ENCODE peak calls at places on chromosome 4, in seven cellular contexts. M is lower lobe of right lung; C is bronchial epithelial cell; A is AG04449; F is SJSA1; X is CD8-positive, alpha-beta memory T cell; W is CD8-positive, alpha-beta T cell. I is an unnamed sample.

GRCh38 chr4:41072021-41072777 is 142.1 kb downstream of the APBB2 start:
- DNase-seq in M (no peak), C (no peak), A (no peak), F (no peak), X (no peak), W (no peak), I (no peak)

GRCh38 chr4:6586715-6587325 is 11.8 kb downstream of the MAN2B2 start:
- DNase-seq in M (no peak), C (no peak), A (no peak), F (no peak), X (no peak), W (no peak), I (no peak)

GRCh38 chr4:87451537-87451936 is 29.2 kb downstream of the NUDT9 start:
- DNase-seq in M (no peak), C (no peak), A (no peak), F (no peak), X (no peak), W (no peak), I (no peak)

GRCh38 chr4:102612824-102613366 is 111.7 kb downstream of the NFKB1 start:
- DNase-seq in M (no peak), C (peak), A (no peak), F (no peak), X (peak), W (peak), I (no peak)

GRCh38 chr4:41133619-41134018 is 80.7 kb downstream of the APBB2 start:
- DNase-seq in M (no peak), C (no peak), A (no peak), F (no peak), X (no peak), W (no peak), I (no peak)

GRCh38 chr4:138751290-138751689 is 264.3 kb upstream of the NOCT start:
- DNase-seq in M (no peak), C (peak), A (no peak), F (no peak), X (no peak), W (no peak), I (no peak)

GRCh38 chr4:78862314-78862737 is 76.9 kb downstream of the PAQR3 start:
- DNase-seq in M (no peak), C (no peak), A (no peak), F (no peak), X (no peak), W (no peak), I (no peak)

GRCh38 chr4:78534286-78534955 is 17.1 kb upstream of the ANXA3 start:
- DNase-seq in M (no peak), C (peak), A (no peak), F (peak), X (no peak), W (no peak), I (no peak)

GRCh38 chr4:73772353-73772752 is 32.0 kb downstream of the CXCL8 start:
- DNase-seq in M (no peak), C (no peak), A (no peak), F (no peak), X (no peak), W (no peak), I (no peak)

GRCh38 chr4:112357453-112357852 is 60.3 kb downstream of the ALPK1 start:
- DNase-seq in M (no peak), C (no peak), A (no peak), F (no peak), X (no peak), W (no peak), I (no peak)

GRCh38 chr4:153233761-153234371 is 29.6 kb downstream of the TRIM2 start:
- DNase-seq in M (no peak), C (peak), A (peak), F (no peak), X (no peak), W (no peak), I (no peak)

GRCh38 chr4:2284934-2285664 is 23.2 kb upstream of the MXD4 start:
- DNase-seq in M (peak), C (peak), A (no peak), F (no peak), X (no peak), W (no peak), I (peak)

GRCh38 chr4:108072300-108072699 is 82.6 kb downstream of the HADH start:
- DNase-seq in M (no peak), C (no peak), A (no peak), F (no peak), X (peak), W (peak), I (no peak)

GRCh38 chr4:150231108-150231770 is 153.0 kb downstream of the DCLK2 start:
- DNase-seq in M (no peak), C (no peak), A (no peak), F (no peak), X (no peak), W (no peak), I (no peak)

GRCh38 chr4:107709916-107710315 is 10.1 kb downstream of the PAPSS1 start:
- DNase-seq in M (no peak), C (peak), A (no peak), F (no peak), X (no peak), W (no peak), I (no peak)

GRCh38 chr4:8724436-8725070 is 132.0 kb downstream of the CPZ start:
- DNase-seq in M (peak), C (no peak), A (no peak), F (peak), X (no peak), W (no peak), I (peak)

GRCh38 chr4:81424336-81424735 is 47.4 kb downstream of the RASGEF1B start:
- DNase-seq in M (no peak), C (peak), A (no peak), F (no peak), X (no peak), W (no peak), I (no peak)

GRCh38 chr4:8394806-8395205 is 45.7 kb downstream of the ACOX3 start:
- DNase-seq in M (no peak), C (no peak), A (no peak), F (no peak), X (no peak), W (no peak), I (no peak)

GRCh38 chr4:157012781-157013180 is 41.2 kb upstream of the PDGFC start:
- DNase-seq in M (no peak), C (peak), A (peak), F (no peak), X (no peak), W (no peak), I (no peak)

GRCh38 chr4:8336412-8337075 is 67.0 kb downstream of the HTRA3 start:
- DNase-seq in M (no peak), C (peak), A (no peak), F (no peak), X (no peak), W (no peak), I (no peak)

GRCh38 chr4:25592670-25593069 is 63.0 kb upstream of the SLC34A2 start:
- DNase-seq in M (no peak), C (no peak), A (no peak), F (no peak), X (no peak), W (no peak), I (no peak)

GRCh38 chr4:158811704-158812103 is 42.9 kb downstream of the FNIP2 start:
- DNase-seq in M (no peak), C (peak), A (no peak), F (no peak), X (no peak), W (no peak), I (peak)

GRCh38 chr4:8912506-8912905 is 40.9 kb upstream of the HMX1 start:
- DNase-seq in M (no peak), C (no peak), A (no peak), F (peak), X (no peak), W (no peak), I (no peak)

GRCh38 chr4:103719320-103720204 is at the start of gene TACR3:
- DNase-seq in M (no peak), C (no peak), A (no peak), F (no peak), X (no peak), W (no peak), I (no peak)

GRCh38 chr4:52376107-52376704 is 282.9 kb downstream of the USP46 start:
- DNase-seq in M (no peak), C (peak), A (peak), F (no peak), X (no peak), W (no peak), I (no peak)

GRCh38 chr4:153655928-153656327 is 28.2 kb upstream of the TLR2 start:
- DNase-seq in M (peak), C (peak), A (no peak), F (no peak), X (no peak), W (no peak), I (peak)

GRCh38 chr4:27861802-27862201 is 1001.2 kb downstream of the STIM2 start:
- DNase-seq in M (no peak), C (peak), A (no peak), F (no peak), X (no peak), W (no peak), I (no peak)

GRCh38 chr4:121599049-121599448 is 97.7 kb downstream of the ANXA5 start:
- DNase-seq in M (no peak), C (no peak), A (no peak), F (no peak), X (no peak), W (no peak), I (no peak)

GRCh38 chr4:2253160-2254084 is 8.5 kb downstream of the MXD4 start:
- DNase-seq in M (peak), C (no peak), A (no peak), F (peak), X (no peak), W (no peak), I (peak)

GRCh38 chr4:145739840-145740239 is 59.9 kb downstream of the C4orf51 start:
- DNase-seq in M (no peak), C (no peak), A (no peak), F (no peak), X (no peak), W (no peak), I (no peak)

GRCh38 chr4:69881173-69881773 is 21.3 kb upstream of the SULT1E1 start:
- DNase-seq in M (no peak), C (peak), A (no peak), F (no peak), X (no peak), W (peak), I (no peak)

GRCh38 chr4:95552942-95553550 is 4.3 kb upstream of the UNC5C start:
- DNase-seq in M (no peak), C (no peak), A (no peak), F (no peak), X (no peak), W (no peak), I (no peak)

DNA sequence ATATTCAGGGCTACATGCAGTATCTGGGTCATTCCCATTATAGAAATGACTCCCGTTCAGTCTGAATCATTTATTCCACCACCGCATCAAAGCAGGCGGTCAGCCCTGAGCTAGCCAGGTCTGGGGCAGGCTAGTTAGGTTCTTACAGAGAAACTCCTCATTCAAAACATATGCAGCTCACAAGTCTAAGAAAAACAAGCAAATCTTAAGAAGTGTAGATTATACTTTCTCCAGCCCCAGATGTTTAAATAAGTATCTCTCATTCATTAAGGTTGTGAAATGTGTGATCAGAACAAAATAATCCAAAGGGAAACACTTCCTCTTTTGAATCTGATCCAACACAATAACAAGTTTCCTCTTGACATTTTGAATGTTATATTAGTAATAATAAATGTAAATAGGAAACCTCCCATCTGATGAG is 441.9 kb downstream of the INPP4B start:
- DNase-seq in M (no peak), C (peak), A (no peak), F (no peak), X (no peak), W (no peak), I (peak)
- H3K4me3 ChIP-seq in M (peak), C (peak), A (peak), F (peak), X (peak), W (peak), I (no peak)

GRCh38 chr4:119211856-119212250 is 660 bp upstream of the USP53 start:
- DNase-seq in M (no peak), C (no peak), A (no peak), F (no peak), X (no peak), W (no peak), I (no peak)

GRCh38 chr4:119209586-119209985 is 2.9 kb upstream of the USP53 start:
- DNase-seq in M (no peak), C (peak), A (no peak), F (no peak), X (no peak), W (no peak), I (no peak)

GRCh38 chr4:119207051-119207450 is 5.5 kb upstream of the USP53 start:
- DNase-seq in M (no peak), C (no peak), A (no peak), F (no peak), X (no peak), W (no peak), I (no peak)

GRCh38 chr4:119210760-119211159 is 1.8 kb upstream of the USP53 start:
- DNase-seq in M (no peak), C (peak), A (no peak), F (no peak), X (no peak), W (no peak), I (no peak)

DNA sequence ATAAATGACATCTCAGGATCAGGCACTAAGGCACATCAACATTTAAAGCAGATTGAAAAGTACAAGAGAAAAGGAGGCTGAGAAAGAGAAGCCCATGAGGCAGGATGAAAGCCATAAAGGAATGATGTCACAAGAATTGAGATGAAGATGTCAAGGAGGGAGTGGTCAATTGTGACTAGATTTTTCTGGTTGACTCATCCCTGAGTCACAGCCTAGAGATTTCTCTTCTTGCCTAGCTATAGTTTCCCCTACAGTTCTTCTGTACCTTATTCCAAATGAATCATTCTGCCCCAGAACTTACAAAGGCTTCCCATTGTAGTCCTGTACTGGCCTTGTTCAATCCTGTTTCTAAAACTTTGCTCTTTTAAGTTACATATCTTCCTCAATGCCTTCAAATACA is 3.4 kb upstream of the USP53 start:
- DNase-seq in M (no peak), C (peak), A (no peak), F (peak), X (no peak), W (no peak), I (no peak)
- H3K4me3 ChIP-seq in M (no peak), C (no peak), A (no peak), F (no peak), X (no peak), W (no peak), I (no peak)

GRCh38 chr4:184816962-184817361 is 8.8 kb downstream of the ACSL1 start:
- DNase-seq in M (no peak), C (no peak), A (no peak), F (no peak), X (no peak), W (no peak), I (no peak)

GRCh38 chr4:184815046-184815877 is 10.5 kb downstream of the ACSL1 start:
- DNase-seq in M (peak), C (peak), A (no peak), F (no peak), X (no peak), W (no peak), I (peak)

GRCh38 chr4:184819786-184820185 is 6.0 kb downstream of the ACSL1 start:
- DNase-seq in M (no peak), C (no peak), A (no peak), F (no peak), X (no peak), W (no peak), I (no peak)

GRCh38 chr4:184817494-184818215 is 8.1 kb downstream of the ACSL1 start:
- DNase-seq in M (no peak), C (no peak), A (no peak), F (no peak), X (no peak), W (no peak), I (no peak)

DNA sequence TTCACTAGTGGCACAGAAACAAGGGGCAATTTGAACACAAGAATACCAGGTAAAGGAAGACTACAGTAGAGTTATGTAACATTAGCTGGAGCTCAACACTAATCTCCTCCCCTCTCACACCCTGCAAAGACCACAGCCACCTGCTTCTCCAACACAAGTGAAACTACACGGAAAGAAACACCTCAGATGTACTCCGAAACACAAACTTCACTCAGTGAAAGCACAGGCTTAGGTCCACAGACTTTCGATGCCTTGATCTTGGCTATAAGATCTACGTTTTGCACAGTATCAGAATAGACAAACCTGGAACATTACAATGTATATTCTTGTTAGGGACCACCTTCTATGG is 7.6 kb downstream of the ACSL1 start:
- DNase-seq in M (no peak), C (no peak), A (no peak), F (no peak), X (no peak), W (no peak), I (no peak)
- H3K4me3 ChIP-seq in M (no peak), C (no peak), A (no peak), F (no peak), X (no peak), W (no peak), I (no peak)

DNA sequence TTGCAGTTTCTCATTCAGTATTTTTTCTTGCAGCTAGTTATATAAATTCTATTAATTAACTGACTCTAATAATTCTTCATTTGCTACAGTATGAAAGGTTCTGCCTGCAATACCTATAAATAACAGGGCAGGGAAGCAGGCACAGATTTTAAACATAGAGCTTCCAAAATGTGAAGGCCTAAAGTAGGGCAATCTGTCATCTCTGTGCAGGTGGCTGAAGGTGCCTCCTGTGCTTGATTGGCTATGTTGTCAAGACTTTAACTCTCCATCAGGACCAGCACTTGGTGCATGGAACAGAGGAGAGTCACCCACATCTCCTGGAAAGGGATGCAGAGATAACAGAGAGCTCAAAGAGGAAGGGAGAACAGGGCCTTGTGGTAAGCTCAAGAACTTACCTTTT is 75.2 kb upstream of the TSPAN5 start:
- DNase-seq in M (no peak), C (no peak), A (no peak), F (no peak), X (no peak), W (no peak), I (no peak)
- H3K4me3 ChIP-seq in M (no peak), C (no peak), A (no peak), F (no peak), X (no peak), W (no peak), I (no peak)

DNA sequence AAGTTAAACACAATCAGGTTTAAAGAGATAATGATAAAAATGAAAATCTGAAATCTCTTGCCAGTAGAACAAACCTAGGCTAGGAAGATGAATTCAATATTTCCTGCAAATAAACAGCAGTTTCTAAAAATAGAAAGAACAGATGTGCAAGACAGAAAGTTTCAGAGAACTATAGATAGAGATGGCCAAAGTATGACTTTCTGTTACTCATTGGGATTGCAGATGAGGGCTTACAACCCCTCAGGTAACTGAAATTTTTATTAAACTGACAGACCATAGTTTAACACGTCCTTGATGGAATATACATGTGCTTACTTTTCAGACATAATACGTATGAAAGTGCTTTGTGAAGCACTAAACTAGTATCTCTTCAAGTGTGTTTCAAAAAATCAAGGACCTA is 82.4 kb upstream of the PPARGC1A start:
- DNase-seq in M (no peak), C (no peak), A (no peak), F (no peak), X (no peak), W (no peak), I (no peak)
- H3K4me3 ChIP-seq in M (no peak), C (no peak), A (no peak), F (no peak), X (no peak), W (no peak), I (no peak)

GRCh38 chr4:186932196-186932595 is 208.5 kb upstream of the FAT1 start:
- DNase-seq in M (no peak), C (no peak), A (no peak), F (no peak), X (no peak), W (no peak), I (no peak)
- H3K4me3 ChIP-seq in M (no peak), C (no peak), A (no peak), F (no peak), X (no peak), W (no peak), I (no peak)

DNA sequence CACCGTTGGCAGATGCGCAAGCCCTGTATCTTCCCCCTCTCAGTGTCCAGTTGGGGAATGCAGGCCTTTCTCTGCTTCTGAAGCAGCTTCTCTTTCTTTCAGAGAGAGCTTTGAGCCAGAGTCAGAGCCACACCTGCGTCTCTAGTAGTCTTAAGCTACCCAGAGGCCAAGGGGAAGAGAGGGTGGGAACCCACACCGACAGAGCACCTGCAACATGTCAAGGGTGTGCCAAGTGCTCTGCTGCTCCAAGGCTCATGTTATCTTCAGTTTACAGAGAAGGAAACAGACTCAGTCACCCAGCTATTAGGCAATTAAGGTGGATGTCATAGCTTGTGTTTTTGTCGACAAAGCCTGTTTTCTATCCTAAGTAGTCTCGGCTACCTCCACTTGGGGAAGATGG is 22.7 kb upstream of the RNF212 start:
- DNase-seq in M (peak), C (no peak), A (no peak), F (no peak), X (no peak), W (no peak), I (no peak)
- H3K4me3 ChIP-seq in M (no peak), C (no peak), A (no peak), F (no peak), X (no peak), W (no peak), I (no peak)

DNA sequence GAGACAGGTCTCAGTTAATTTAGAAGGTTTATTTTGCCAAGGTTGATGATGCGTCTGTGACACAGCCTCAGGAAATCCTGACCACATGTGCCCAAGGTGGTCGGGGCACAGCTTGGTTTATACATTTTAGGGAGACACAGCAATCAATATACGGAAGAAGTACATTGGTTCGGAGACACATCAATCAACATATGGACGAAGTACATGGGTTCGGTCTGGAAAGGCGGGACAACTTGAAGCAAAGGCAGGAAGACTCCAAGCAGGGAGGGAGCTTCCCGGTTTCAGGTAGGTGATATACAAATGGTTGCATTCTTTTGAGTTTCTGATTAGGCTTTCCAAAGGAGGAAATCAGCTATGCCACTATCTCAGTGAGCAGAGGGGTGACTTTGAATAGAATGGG is 225.2 kb upstream of the ZFP42 start:
- DNase-seq in M (no peak), C (no peak), A (no peak), F (no peak), X (no peak), W (no peak), I (no peak)
- H3K4me3 ChIP-seq in M (no peak), C (no peak), A (no peak), F (no peak), X (no peak), W (no peak), I (no peak)